ENCODE peak calls at places on chromosomes 7 and 10, in five cellular contexts. D, X, S, M and B are unnamed samples.
A peak's percentile ranks its signal among the peaks of the same experiment; 100 is the strongest.

GRCh38 chr10:59991661-59992060 is 85.3 kb upstream of the CCDC6 start:
- DNase-seq in M (no peak), D (peak; percentile 80), X (peak; percentile 72), S (no peak), B (no peak)

GRCh38 chr7:110421490-110422241 is 669.3 kb upstream of the LRRN3 start:
- DNase-seq in D (no peak), M (no peak), S (no peak), X (no peak), B (no peak)

GRCh38 chr10:5434017-5434753 is 21.8 kb downstream of the NET1 start:
- DNase-seq in M (no peak), S (no peak), X (no peak), D (peak; percentile 73), B (no peak)

GRCh38 chr10:70602665-70603438 is at the start of gene PRF1:
- DNase-seq in M (peak; percentile 79), D (no peak), X (peak; percentile 54), S (no peak), B (peak; percentile 50)

GRCh38 chr7:129667116-129667515 is 55.6 kb downstream of the NRF1 start:
- DNase-seq in S (no peak), M (no peak), D (no peak), X (no peak), B (no peak)

GRCh38 chr10:15167411-15168295 is 840 bp downstream of the NMT2 start:
- DNase-seq in X (peak; percentile 43), D (peak; percentile 48), M (peak; percentile 89), S (no peak), B (peak; percentile 93)

GRCh38 chr7:155677688-155678087 is 33.2 kb downstream of the RBM33 start:
- DNase-seq in D (no peak), S (no peak), M (no peak), X (no peak), B (no peak)

GRCh38 chr7:34247468-34247867 is 342.1 kb downstream of the BMPER start:
- DNase-seq in X (no peak), M (no peak), D (no peak), S (no peak), B (no peak)

GRCh38 chr10:123007558-123008378 is 827 bp downstream of the IKZF5 start:
- DNase-seq in X (peak; percentile 64), M (no peak), D (peak; percentile 62), S (no peak), B (no peak)

GRCh38 chr7:98202367-98203195 is 8.7 kb upstream of the BHLHA15 start:
- DNase-seq in M (no peak), X (no peak), S (peak; percentile 55), D (no peak), B (no peak)

GRCh38 chr10:112332509-112333228 is 41.2 kb upstream of the ACSL5 start:
- DNase-seq in M (no peak), D (no peak), X (peak; percentile 81), S (no peak), B (no peak)

GRCh38 chr10:32795598-32796183 is 162.3 kb downstream of the ITGB1 start:
- DNase-seq in S (no peak), D (peak; percentile 45), M (no peak), X (no peak), B (no peak)

GRCh38 chr10:100508691-100509150 is 10.9 kb downstream of the SEC31B start:
- DNase-seq in D (peak; percentile 66), X (peak; percentile 26), S (no peak), M (no peak), B (no peak)

GRCh38 chr10:124075116-124075955 is 18.1 kb downstream of the CHST15 start:
- DNase-seq in M (no peak), X (no peak), D (no peak), S (no peak), B (no peak)

GRCh38 chr7:36346260-36346831 is 43.3 kb upstream of the ANLN start:
- DNase-seq in M (no peak), S (no peak), D (no peak), X (no peak), B (no peak)

GRCh38 chr10:84356951-84357350 is 28.6 kb downstream of the CCSER2 start:
- DNase-seq in S (no peak), D (no peak), M (no peak), X (no peak), B (no peak)
- H3K4me1 ChIP-seq in S (peaks cover 19% of the 10 kb centered on the region), D (peaks cover 33% of the 10 kb centered on the region), M (peaks cover 50% of the 10 kb centered on the region), X (peaks cover 19% of the 10 kb centered on the region), B (peaks cover 31% of the 10 kb centered on the region)

GRCh38 chr7:126668367-126668752 is 584.4 kb downstream of the GRM8 start:
- DNase-seq in M (peak; percentile 46), X (no peak), S (no peak), D (no peak), B (no peak)
- TF ChIP-seq POLR2A in M (no peak), X (no peak), S (no peak), D (no peak), B (no peak)

GRCh38 chr7:31776616-31777015 is 89.6 kb downstream of the PPP1R17 start:
- DNase-seq in X (no peak), D (peak; percentile 22), S (no peak), M (no peak), B (no peak)

GRCh38 chr7:31785081-31785480 is 98.1 kb downstream of the PPP1R17 start:
- DNase-seq in M (no peak), D (no peak), X (no peak), S (no peak), B (no peak)

GRCh38 chr7:31778296-31778695 is 91.3 kb downstream of the PPP1R17 start:
- DNase-seq in D (no peak), M (no peak), X (no peak), S (no peak), B (no peak)

GRCh38 chr7:31783221-31783620 is 96.2 kb downstream of the PPP1R17 start:
- DNase-seq in S (no peak), X (no peak), M (no peak), D (no peak), B (no peak)

DNA sequence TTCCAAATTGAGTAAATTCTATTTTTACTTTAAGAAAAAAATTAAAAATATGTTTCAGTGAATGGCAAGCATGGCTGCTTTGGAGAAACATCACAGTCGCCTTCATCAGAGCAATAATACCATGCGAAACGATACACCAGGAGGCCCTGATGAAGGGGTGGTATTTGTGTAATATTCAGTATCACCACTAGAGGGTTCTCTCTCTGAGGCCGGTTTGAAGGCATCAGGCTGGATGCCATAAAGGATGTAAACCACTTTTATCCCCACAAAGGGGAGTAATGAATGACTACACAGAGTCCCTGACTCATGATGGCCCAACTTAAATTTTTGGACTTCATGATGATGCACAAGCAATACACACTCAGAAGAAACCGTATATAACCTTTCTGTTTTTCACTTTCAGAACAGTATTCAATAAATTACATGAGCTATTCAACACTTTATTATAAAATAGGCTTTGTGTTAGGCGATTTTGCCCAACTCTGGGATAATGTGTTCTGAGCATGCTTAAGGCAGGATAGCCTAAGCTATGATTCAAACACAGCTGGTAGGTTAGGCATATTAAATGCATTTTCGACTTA is 95.5 kb downstream of the PPP1R17 start:
- DNase-seq in S (no peak), D (peak; percentile 75), X (peak; percentile 36), M (no peak), B (no peak)
- TF ChIP-seq CTCF in S (peak; percentile 44), D (peak; percentile 76), X (peak; percentile 73), M (peak; percentile 72), B (peak; percentile 66)

DNA sequence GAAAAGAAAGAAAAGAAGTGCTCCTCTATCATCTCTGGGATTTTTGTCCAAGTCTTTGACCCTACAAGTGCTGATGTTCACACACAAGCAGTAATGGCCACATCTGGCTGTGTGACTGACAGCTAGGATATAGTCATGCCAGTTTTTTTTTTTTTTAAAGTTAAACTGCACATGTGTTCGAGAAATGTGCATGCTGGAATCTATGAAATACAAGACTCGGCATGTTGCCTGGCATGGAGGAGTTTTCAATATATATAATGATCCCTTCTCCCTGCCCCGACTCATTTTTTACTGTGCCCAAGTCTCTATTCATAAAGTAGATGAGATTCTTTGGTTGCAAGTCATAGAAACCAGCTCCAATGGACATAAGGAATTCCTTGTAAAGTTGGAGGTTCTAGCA is 60.4 kb upstream of the FGFR2 start:
- DNase-seq in M (no peak), D (no peak), S (no peak), X (no peak), B (no peak)
- H3K4me1 ChIP-seq in M (no peaks in the 10 kb centered on the region), D (no peaks in the 10 kb centered on the region), S (peaks cover 4% of the 10 kb centered on the region), X (no peaks in the 10 kb centered on the region), B (no peaks in the 10 kb centered on the region)

DNA sequence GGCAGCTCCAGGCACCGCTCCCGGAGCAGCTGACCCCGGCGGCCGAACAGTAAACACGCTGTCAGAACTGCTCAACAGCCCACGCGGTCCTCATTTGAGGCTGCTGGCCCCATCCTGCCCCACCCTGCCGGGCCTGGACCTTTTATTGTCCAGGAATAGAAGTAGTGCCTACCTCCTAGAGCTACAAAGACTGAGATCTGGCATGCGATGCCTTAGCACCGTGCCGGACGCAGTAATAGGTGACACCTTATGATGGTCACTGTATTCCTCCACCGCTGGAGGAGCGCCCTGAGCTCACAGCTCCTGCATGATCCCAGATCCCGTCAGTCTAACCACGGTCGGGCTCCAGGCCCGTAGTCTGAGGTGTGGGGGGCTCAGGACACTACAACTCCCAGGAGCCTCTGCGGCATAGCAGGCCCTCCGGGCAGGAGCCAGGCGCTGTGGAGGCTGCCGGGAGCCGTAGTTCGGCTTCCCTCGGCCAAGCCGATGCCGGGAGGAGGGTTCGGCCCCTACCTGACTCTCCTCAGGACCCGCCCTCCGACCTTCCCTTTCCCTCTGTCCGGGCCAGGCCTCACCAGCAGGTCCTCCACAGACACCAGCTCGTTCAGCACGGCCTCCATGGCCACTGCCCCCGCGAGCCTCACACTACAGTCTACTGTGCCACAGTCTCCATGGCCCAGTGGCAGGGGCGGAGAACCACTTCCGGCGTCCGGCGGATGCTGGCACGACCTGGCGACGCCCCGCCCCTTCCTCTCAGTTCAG is at the start of gene FIS1:
- DNase-seq in D (peak; percentile 93), M (peak; percentile 98), X (peak; percentile 95), S (peak; percentile 96), B (peak; percentile 97)
- TF ChIP-seq POLR2A in D (no peak), M (peak; percentile 72), X (peak; percentile 89), S (no peak), B (peak; percentile 66)

GRCh38 chr7:6271694-6272371 is 591 bp downstream of the CYTH3 start:
- DNase-seq in X (peak; percentile 25), M (peak; percentile 89), D (no peak), S (no peak), B (no peak)
- TF ChIP-seq CTCF in X (no peak), M (no peak), D (no peak), S (no peak), B (no peak)

DNA sequence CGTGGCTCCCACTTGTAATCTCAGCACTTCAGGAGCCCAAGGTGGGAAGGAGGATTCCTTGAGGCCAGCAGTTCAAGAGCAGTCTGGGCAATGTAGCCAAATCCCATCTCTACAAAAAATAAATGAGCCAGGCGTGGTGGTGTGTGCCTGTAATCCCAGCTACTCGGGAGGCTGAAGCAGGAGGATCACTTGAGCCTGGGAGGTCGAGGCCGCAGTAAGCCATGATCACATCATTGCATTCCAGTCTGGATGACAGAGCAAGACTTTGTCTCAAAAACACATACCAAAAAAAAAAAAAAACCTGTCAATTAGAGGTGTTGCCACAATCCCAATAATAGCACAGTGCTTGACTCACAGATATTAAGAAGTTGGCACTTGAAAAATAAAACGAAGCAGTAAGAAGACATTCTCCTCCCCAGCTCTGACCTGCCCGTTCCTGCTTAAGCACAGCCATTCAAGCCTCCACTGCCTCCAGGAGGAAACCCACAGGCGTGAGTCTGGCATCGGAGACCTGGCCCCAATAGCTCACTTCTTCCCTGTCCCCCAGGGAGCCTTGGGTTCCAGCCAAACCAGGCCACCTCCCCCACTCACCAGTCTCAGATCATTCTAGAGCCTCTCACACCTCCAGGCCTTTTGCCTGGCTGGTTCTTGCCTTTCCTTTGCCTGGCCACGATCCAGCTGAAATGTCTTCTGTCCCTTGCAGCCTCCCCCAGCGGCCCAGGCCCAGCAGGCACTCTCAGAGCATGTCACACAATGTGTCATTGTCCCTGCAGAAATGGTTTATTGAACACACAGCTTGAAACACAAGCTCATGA is 45.3 kb upstream of the GTF2I start:
- DNase-seq in M (peak; percentile 42), X (peak; percentile 53), D (peak; percentile 55), S (peak; percentile 83), B (no peak)
- H3K4me1 ChIP-seq in M (peaks cover 4% of the 10 kb centered on the region), X (no peaks in the 10 kb centered on the region), D (peaks cover 28% of the 10 kb centered on the region), S (peaks cover 16% of the 10 kb centered on the region), B (peaks cover 28% of the 10 kb centered on the region)

GRCh38 chr7:2232766-2233520 is at the start of gene MAD1L1:
- DNase-seq in X (peak; percentile 89), D (peak; percentile 90), S (peak; percentile 94), M (peak; percentile 98), B (peak; percentile 96)
- TF ChIP-seq POLR2A in X (peak; percentile 42), D (peak; percentile 82), S (no peak), M (no peak), B (no peak)